ENCODE peak calls at places on chromosomes 13 and 19, in six cellular contexts. W is fibroblast of lung; R is CD4-positive, alpha-beta T cell; E is upper lobe of left lung; U is neural progenitor cell; T is CD8-positive, alpha-beta memory T cell. L is an unnamed sample.

GRCh38 chr13:39957868-39958676 is 302.6 kb downstream of the COG6 start:
- DNase-seq in E (no peak), R (no peak), U (no peak), T (no peak), W (no peak), L (no peak)

GRCh38 chr19:8132858-8133458 is 16.4 kb downstream of the FBN3 start:
- DNase-seq in U (no peak), T (no peak), R (no peak), W (no peak), E (no peak), L (no peak)

GRCh38 chr19:16258440-16258903 is 60.8 kb downstream of the AP1M1 start:
- DNase-seq in T (no peak), R (no peak), E (peak; percentile 75), U (no peak), W (no peak), L (no peak)

GRCh38 chr13:67932991-67933390 is 702.9 kb upstream of the PCDH9 start:
- DNase-seq in T (no peak), U (no peak), R (no peak), W (no peak), E (no peak), L (no peak)

GRCh38 chr19:40416918-40417713 is 3.9 kb upstream of the PRX start:
- DNase-seq in R (no peak), U (no peak), W (no peak), E (peak; percentile 62), T (no peak), L (peak; percentile 36)

GRCh38 chr19:21604941-21605548 is 99.6 kb downstream of the ZNF429 start:
- DNase-seq in E (no peak), W (peak; percentile 15), R (no peak), U (no peak), T (no peak), L (peak; percentile 73)

GRCh38 chr19:57888107-57888493 is 737 bp downstream of the ZNF814 start:
- DNase-seq in T (no peak), R (no peak), U (no peak), E (no peak), W (no peak), L (no peak)

GRCh38 chr19:33416307-33417215 is 43.1 kb downstream of the CEBPG start:
- DNase-seq in E (peak; percentile 64), U (peak; percentile 81), T (peak; percentile 73), R (peak; percentile 65), W (peak; percentile 63), L (peak; percentile 86)

GRCh38 chr19:1987197-1988187 is 28.0 kb downstream of the BTBD2 start:
- DNase-seq in E (no peak), T (no peak), W (no peak), R (no peak), U (no peak), L (no peak)

GRCh38 chr13:99660101-99660500 is 158.8 kb downstream of the TM9SF2 start:
- DNase-seq in W (no peak), R (no peak), T (no peak), U (peak; percentile 39), E (no peak), L (no peak)

GRCh38 chr19:46601318-46602224 is at the start of gene CALM3:
- DNase-seq in T (no peak), U (peak; percentile 39), R (no peak), W (no peak), E (no peak), L (no peak)

GRCh38 chr13:28754698-28755545 is 36.2 kb upstream of the SLC46A3 start:
- DNase-seq in R (no peak), E (peak; percentile 38), T (no peak), U (no peak), W (peak; percentile 1), L (no peak)

GRCh38 chr13:84417426-84417825 is 535.2 kb upstream of the SLITRK1 start:
- DNase-seq in R (no peak), E (no peak), T (no peak), U (no peak), W (no peak), L (no peak)

GRCh38 chr13:53398051-53398450 is 369.4 kb downstream of the OLFM4 start:
- DNase-seq in R (no peak), W (no peak), E (no peak), T (no peak), U (no peak), L (peak; percentile 54)

GRCh38 chr13:100544866-100545683 is 43.5 kb downstream of the GGACT start:
- DNase-seq in T (no peak), W (no peak), E (peak; percentile 50), U (no peak), R (no peak), L (no peak)

GRCh38 chr13:113669231-113669870 is 2.3 kb downstream of the GRK1 start:
- DNase-seq in W (no peak), R (no peak), U (no peak), E (peak; percentile 12), T (peak; percentile 18), L (peak; percentile 11)

GRCh38 chr19:47430041-47430802 is 10.9 kb upstream of the MEIS3 start:
- DNase-seq in E (peak; percentile 41), U (peak; percentile 80), T (no peak), R (no peak), W (peak; percentile 36), L (no peak)

GRCh38 chr13:80262051-80262695 is 78.8 kb downstream of the SPRY2 start:
- DNase-seq in U (no peak), T (no peak), R (no peak), W (no peak), E (no peak), L (no peak)

GRCh38 chr13:93496985-93497673 is 270.5 kb downstream of the GPC6 start:
- DNase-seq in T (no peak), U (peak; percentile 11), W (peak; percentile 34), E (no peak), R (no peak), L (peak; percentile 84)

GRCh38 chr19:2488405-2488941 is 12.5 kb downstream of the GADD45B start:
- DNase-seq in E (no peak), T (no peak), U (no peak), W (no peak), R (no peak), L (no peak)

GRCh38 chr13:111536239-111536638 is 215.8 kb downstream of the TEX29 start:
- DNase-seq in U (no peak), R (no peak), W (no peak), E (no peak), T (no peak), L (no peak)

DNA sequence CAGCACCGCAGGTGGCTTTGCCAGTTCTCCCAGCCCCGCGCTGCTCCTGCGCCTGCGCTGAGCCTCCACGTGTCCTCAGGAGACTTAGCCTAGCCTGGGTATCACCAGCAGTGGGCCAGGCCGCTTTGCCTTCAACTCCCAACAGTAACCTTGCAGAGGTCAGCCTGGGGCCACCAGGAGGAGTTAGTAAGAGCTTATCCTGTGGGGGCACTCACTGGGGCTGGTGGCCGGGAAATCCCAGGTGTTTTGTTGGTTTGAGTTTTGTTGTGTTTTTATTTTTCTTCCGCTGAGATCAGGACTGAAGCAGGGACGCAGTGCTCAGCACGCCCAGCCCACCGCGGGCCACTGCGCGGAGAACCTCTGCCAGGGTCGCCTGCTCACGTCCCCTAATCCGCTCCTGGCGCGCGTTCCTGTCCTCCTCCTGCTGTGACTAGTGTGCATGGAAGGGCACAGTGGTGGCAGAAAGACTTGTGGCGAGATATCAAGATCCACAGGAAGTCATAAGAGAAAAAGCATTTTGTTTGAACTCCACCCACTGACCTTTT is 207.4 kb upstream of the RFC3 start:
- DNase-seq in R (peak; percentile 28), U (peak; percentile 58), W (no peak), T (peak; percentile 75), E (no peak), L (peak; percentile 60)
- H3K27ac ChIP-seq in R (peak overlapping the region; percentile 23), U (peak overlapping the region; percentile 93), W (no peak overlapping the region), T (peak overlapping the region; percentile 28), E (peak overlapping the region; percentile 60), L (no peak overlapping the region)

GRCh38 chr19:10761443-10762242 is 43.8 kb downstream of the DNM2 start:
- DNase-seq in U (no peak), W (no peak), T (no peak), E (no peak), R (no peak), L (no peak)
- H3K27ac ChIP-seq in U (no peak overlapping the region), W (no peak overlapping the region), T (no peak overlapping the region), E (no peak overlapping the region), R (peak overlapping the region; percentile 66), L (peak overlapping the region; percentile 58)

GRCh38 chr19:43607238-43608205 is 4.4 kb upstream of the SRRM5 start:
- DNase-seq in W (no peak), U (no peak), E (no peak), R (no peak), T (no peak), L (no peak)
- H3K27ac ChIP-seq in W (no peak overlapping the region), U (no peak overlapping the region), E (no peak overlapping the region), R (no peak overlapping the region), T (no peak overlapping the region), L (no peak overlapping the region)

GRCh38 chr13:30900952-30901749 is 4.9 kb upstream of the MEDAG start:
- DNase-seq in U (no peak), R (no peak), W (no peak), E (no peak), T (no peak), L (no peak)

GRCh38 chr13:30892966-30893365 is 13.1 kb upstream of the MEDAG start:
- DNase-seq in T (no peak), R (no peak), W (peak; percentile 45), E (no peak), U (peak; percentile 74), L (peak; percentile 18)

GRCh38 chr13:30898721-30899188 is 7.3 kb upstream of the MEDAG start:
- DNase-seq in T (no peak), E (peak; percentile 32), U (no peak), R (no peak), W (peak; percentile 97), L (no peak)

GRCh38 chr13:30895773-30896172 is 10.3 kb upstream of the MEDAG start:
- DNase-seq in U (peak; percentile 22), R (no peak), T (no peak), E (no peak), W (peak; percentile 91), L (no peak)

DNA sequence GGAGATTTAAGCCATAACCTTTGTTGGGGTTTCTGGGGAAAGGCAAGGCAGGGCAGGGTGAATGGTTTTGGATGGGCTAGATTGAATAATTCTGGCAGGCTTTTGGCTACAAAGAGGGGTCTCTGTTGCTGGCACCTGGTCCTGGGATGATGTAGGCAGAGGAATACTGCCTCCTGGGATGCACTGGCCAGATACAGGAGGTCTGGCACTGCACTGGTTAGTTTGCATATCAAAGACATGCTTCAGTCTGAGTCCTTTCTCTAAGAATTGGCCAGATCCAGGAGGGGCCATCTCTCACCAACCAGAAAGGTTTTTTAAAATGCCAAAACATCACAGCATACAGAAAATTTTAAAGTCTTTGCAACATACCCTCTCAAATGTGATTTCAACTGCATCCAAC is 8.0 kb upstream of the MEDAG start:
- DNase-seq in R (no peak), E (no peak), U (no peak), T (no peak), W (no peak), L (no peak)
- H3K27ac ChIP-seq in R (no peak overlapping the region), E (no peak overlapping the region), U (no peak overlapping the region), T (no peak overlapping the region), W (peak overlapping the region; percentile 66), L (no peak overlapping the region)